ENCODE peak calls at places on chromosome 3, in four cellular contexts. P, Z, X and B are unnamed samples.
A peak's percentile ranks its signal among the peaks of the same experiment; 100 is the strongest.

GRCh38 chr3:146550743-146551510 is 6.5 kb upstream of the PLSCR1 start:
- DNase-seq in Z (no peak), P (peak; percentile 21), X (no peak), B (peak; percentile 96)

GRCh38 chr3:177287231-177287630 is 89.9 kb upstream of the TBL1XR1 start:
- DNase-seq in P (no peak), X (no peak), Z (no peak), B (no peak)

GRCh38 chr3:136186330-136186729 is 9.8 kb downstream of the MSL2 start:
- DNase-seq in Z (no peak), P (no peak), X (peak; percentile 69), B (no peak)

GRCh38 chr3:105866656-105867653 is 1.9 kb downstream of the CBLB start:
- DNase-seq in P (no peak), X (peak; percentile 72), Z (no peak), B (peak; percentile 40)

GRCh38 chr3:29064085-29064484 is 216.8 kb upstream of the RBMS3 start:
- DNase-seq in Z (no peak), X (no peak), P (no peak), B (peak; percentile 80)

GRCh38 chr3:52441122-52441771 is 3.7 kb downstream of the SEMA3G start:
- DNase-seq in P (no peak), X (no peak), Z (no peak), B (no peak)

GRCh38 chr3:114121996-114122709 is 56.7 kb downstream of the DRD3 start:
- DNase-seq in P (no peak), Z (no peak), X (no peak), B (peak; percentile 68)

GRCh38 chr3:149462051-149462450 is 12.4 kb upstream of the TM4SF4 start:
- DNase-seq in Z (no peak), X (no peak), P (no peak), B (no peak)

GRCh38 chr3:170162052-170162451 is 19.5 kb downstream of the PHC3 start:
- DNase-seq in P (no peak), X (no peak), Z (no peak), B (no peak)

GRCh38 chr3:194271459-194272035 is 79.6 kb downstream of the CPN2 start:
- DNase-seq in Z (no peak), P (no peak), X (no peak), B (no peak)

GRCh38 chr3:14166877-14167605 is 11.4 kb downstream of the XPC start:
- DNase-seq in P (no peak), X (no peak), Z (no peak), B (peak; percentile 26)

GRCh38 chr3:54917862-54918261 is 10.0 kb downstream of the LRTM1 start:
- DNase-seq in P (no peak), X (no peak), Z (no peak), B (no peak)

GRCh38 chr3:45656575-45657363 is 32.4 kb upstream of the SACM1L start:
- DNase-seq in P (peak; percentile 95), X (peak; percentile 90), Z (peak; percentile 88), B (peak; percentile 96)

GRCh38 chr3:46146021-46146420 is 62.1 kb downstream of the CCR1 start:
- DNase-seq in Z (no peak), X (no peak), P (no peak), B (no peak)

GRCh38 chr3:161770532-161771386 is 274.2 kb downstream of the OTOL1 start:
- DNase-seq in P (no peak), Z (no peak), X (no peak), B (no peak)

GRCh38 chr3:20837676-20838302 is 651.8 kb upstream of the SGO1 start:
- DNase-seq in P (no peak), Z (no peak), X (no peak), B (no peak)
- TF ChIP-seq RFX5 in P (no peak), Z (no peak), X (no peak), B (no peak)

GRCh38 chr3:48122504-48122903 is 65.7 kb downstream of the CDC25A start:
- DNase-seq in Z (no peak), X (no peak), P (no peak), B (no peak)

GRCh38 chr3:48120223-48120622 is 68.0 kb downstream of the CDC25A start:
- DNase-seq in P (no peak), Z (no peak), X (no peak), B (no peak)

GRCh38 chr3:48118928-48119327 is 69.3 kb downstream of the CDC25A start:
- DNase-seq in Z (no peak), X (no peak), P (no peak), B (no peak)

GRCh38 chr3:48119495-48120193 is 68.6 kb downstream of the CDC25A start:
- DNase-seq in P (no peak), X (no peak), Z (no peak), B (peak; percentile 55)

GRCh38 chr3:48118322-48118721 is 69.9 kb downstream of the CDC25A start:
- DNase-seq in X (no peak), P (no peak), Z (peak; percentile 52), B (no peak)
- TF ChIP-seq RFX5 in X (no peak), P (no peak), Z (no peak), B (no peak)

GRCh38 chr3:53530205-53530604 is 35.8 kb downstream of the CACNA1D start:
- DNase-seq in P (no peak), X (no peak), Z (no peak), B (no peak)

GRCh38 chr3:53531749-53532148 is 37.3 kb downstream of the CACNA1D start:
- DNase-seq in X (no peak), P (no peak), Z (no peak), B (no peak)

GRCh38 chr3:53523346-53523745 is 28.9 kb downstream of the CACNA1D start:
- DNase-seq in P (no peak), Z (no peak), X (no peak), B (no peak)

GRCh38 chr3:53525765-53526761 is 31.7 kb downstream of the CACNA1D start:
- DNase-seq in Z (no peak), P (no peak), X (no peak), B (no peak)
- TF ChIP-seq RFX5 in Z (no peak), P (no peak), X (no peak), B (no peak)

GRCh38 chr3:179876440-179876839 is 160.3 kb downstream of the PEX5L start:
- DNase-seq in P (no peak), Z (no peak), X (no peak), B (no peak)
- TF ChIP-seq RFX5 in P (no peak), Z (no peak), X (no peak), B (no peak)

GRCh38 chr3:127288921-127289645 is 1.2 kb upstream of the PRR20G start:
- DNase-seq in Z (no peak), X (peak; percentile 22), P (peak; percentile 18), B (no peak)
- TF ChIP-seq RFX5 in Z (no peak), X (no peak), P (no peak), B (no peak)